ENCODE peak calls at places on chromosomes 5 and 9, in five cellular contexts. O is glutamatergic neuron, V is gastrocnemius medialis, C is WTC11, R is neural crest cell. I is an unnamed sample.

GRCh38 chr5:83714780-83715179 is 5.9 kb downstream of the HAPLN1 start:
- DNase-seq in O (no peak), V (no peak), C (peak), R (no peak), I (no peak)

GRCh38 chr5:112918679-112919078 is 3.3 kb downstream of the REEP5 start:
- DNase-seq in C (no peak), O (no peak), V (no peak), R (no peak), I (no peak)

GRCh38 chr5:113434889-113435288 is at the start of gene TSSK1B:
- DNase-seq in V (no peak), R (no peak), O (no peak), C (no peak), I (no peak)

GRCh38 chr9:95003694-95004451 is 277.4 kb downstream of the AOPEP start:
- DNase-seq in C (peak), V (no peak), R (no peak), O (peak), I (peak)

GRCh38 chr9:19028835-19029451 is 4.1 kb downstream of the SAXO1 start:
- DNase-seq in R (peak), V (no peak), O (peak), C (no peak), I (peak)

GRCh38 chr5:172185096-172185461 is 2.9 kb downstream of the STK10 start:
- DNase-seq in O (no peak), V (no peak), R (no peak), C (no peak), I (peak)

GRCh38 chr5:67815455-67816391 is 399.8 kb upstream of the PIK3R1 start:
- DNase-seq in O (no peak), C (no peak), R (no peak), V (peak), I (no peak)

GRCh38 chr5:127013407-127013806 is 17.0 kb downstream of the MARCHF3 start:
- DNase-seq in R (no peak), V (no peak), O (no peak), C (no peak), I (no peak)

GRCh38 chr5:1445313-1445894 is at the start of gene SLC6A3:
- DNase-seq in O (peak), C (peak), R (peak), V (no peak), I (peak)

GRCh38 chr5:113776832-113777525 is 263.5 kb downstream of the YTHDC2 start:
- DNase-seq in V (no peak), O (no peak), R (no peak), C (no peak), I (no peak)

GRCh38 chr5:180389252-180390101 is 36.3 kb upstream of the GFPT2 start:
- DNase-seq in O (no peak), R (no peak), V (peak), C (no peak), I (no peak)

GRCh38 chr5:20958641-20959040 is 970.6 kb upstream of the CDH18 start:
- DNase-seq in R (no peak), V (no peak), O (no peak), C (no peak), I (no peak)

GRCh38 chr9:89601856-89602562 is 2.8 kb upstream of the GADD45G start:
- DNase-seq in O (no peak), V (no peak), R (no peak), C (no peak), I (no peak)

GRCh38 chr5:113678924-113679575 is 165.6 kb downstream of the YTHDC2 start:
- DNase-seq in R (peak), O (no peak), V (no peak), C (peak), I (peak)

GRCh38 chr9:120920495-120921178 is 6.0 kb downstream of the TRAF1 start:
- DNase-seq in O (no peak), V (no peak), C (no peak), R (no peak), I (no peak)

GRCh38 chr9:90065851-90066250 is 461.0 kb downstream of the GADD45G start:
- DNase-seq in C (no peak), V (no peak), O (no peak), R (no peak), I (no peak)

GRCh38 chr5:132410451-132411381 is 41.2 kb downstream of the SLC22A5 start:
- DNase-seq in V (peak), O (peak), C (peak), R (peak), I (peak)

GRCh38 chr5:1118738-1119137 is 6.9 kb upstream of the SLC12A7 start:
- DNase-seq in R (no peak), V (no peak), C (no peak), O (no peak), I (peak)

GRCh38 chr9:109440797-109441287 is 57.3 kb downstream of the PTPN3 start:
- DNase-seq in R (peak), C (peak), V (no peak), O (peak), I (peak)

GRCh38 chr5:19886123-19886921 is 101.7 kb downstream of the CDH18 start:
- DNase-seq in C (no peak), R (no peak), O (no peak), V (no peak), I (no peak)

GRCh38 chr5:147685991-147686390 is 96.5 kb downstream of the JAKMIP2 start:
- DNase-seq in C (no peak), O (no peak), V (no peak), R (no peak), I (no peak)

GRCh38 chr5:113177225-113177624 is 200.6 kb downstream of the DCP2 start:
- DNase-seq in O (no peak), R (no peak), V (no peak), C (no peak), I (no peak)

GRCh38 chr9:135009051-135009560 is 78.4 kb upstream of the OLFM1 start:
- DNase-seq in R (no peak), C (no peak), O (no peak), V (no peak), I (no peak)

GRCh38 chr5:103744159-103744558 is 181.6 kb upstream of the NUDT12 start:
- DNase-seq in R (no peak), C (no peak), V (no peak), O (no peak), I (no peak)

GRCh38 chr5:149735066-149735465 is 5.0 kb downstream of the PPARGC1B start:
- DNase-seq in C (no peak), V (peak), R (no peak), O (no peak), I (no peak)

GRCh38 chr5:13640270-13640669 is 304.2 kb downstream of the DNAH5 start:
- DNase-seq in O (no peak), C (no peak), V (no peak), R (no peak), I (no peak)

GRCh38 chr5:159441441-159441840 is 111.2 kb upstream of the IL12B start:
- DNase-seq in O (peak), C (peak), R (peak), V (no peak), I (no peak)
- TF ChIP-seq CTCF in O (peak), C (peak), R (peak), V (no peak), I (no peak)

GRCh38 chr9:8958358-8958757 is 1158.8 kb upstream of the DMAC1 start:
- DNase-seq in O (no peak), V (no peak), C (no peak), R (no peak), I (no peak)

GRCh38 chr9:8961186-8961666 is 1161.6 kb upstream of the DMAC1 start:
- DNase-seq in O (no peak), C (no peak), V (peak), R (no peak), I (no peak)

GRCh38 chr9:8960254-8960653 is 1160.7 kb upstream of the DMAC1 start:
- DNase-seq in O (no peak), C (no peak), V (no peak), R (no peak), I (no peak)

GRCh38 chr9:8955315-8955714 is 1155.7 kb upstream of the DMAC1 start:
- DNase-seq in C (no peak), R (no peak), V (no peak), O (no peak), I (no peak)
- TF ChIP-seq CTCF in C (no peak), R (no peak), V (no peak), O (no peak), I (no peak)

GRCh38 chr9:128457207-128457606 is 1.4 kb downstream of the ODF2 start:
- DNase-seq in R (peak), V (no peak), C (peak), O (no peak), I (no peak)

GRCh38 chr9:128454991-128455390 is 815 bp upstream of the ODF2 start:
- DNase-seq in V (no peak), O (no peak), C (no peak), R (no peak), I (no peak)

GRCh38 chr9:128459011-128459410 is 3.2 kb downstream of the ODF2 start:
- DNase-seq in C (no peak), V (no peak), O (no peak), R (no peak), I (no peak)

GRCh38 chr9:128455849-128456612 is at the start of gene ODF2:
- DNase-seq in C (peak), V (peak), O (peak), R (peak), I (peak)

DNA sequence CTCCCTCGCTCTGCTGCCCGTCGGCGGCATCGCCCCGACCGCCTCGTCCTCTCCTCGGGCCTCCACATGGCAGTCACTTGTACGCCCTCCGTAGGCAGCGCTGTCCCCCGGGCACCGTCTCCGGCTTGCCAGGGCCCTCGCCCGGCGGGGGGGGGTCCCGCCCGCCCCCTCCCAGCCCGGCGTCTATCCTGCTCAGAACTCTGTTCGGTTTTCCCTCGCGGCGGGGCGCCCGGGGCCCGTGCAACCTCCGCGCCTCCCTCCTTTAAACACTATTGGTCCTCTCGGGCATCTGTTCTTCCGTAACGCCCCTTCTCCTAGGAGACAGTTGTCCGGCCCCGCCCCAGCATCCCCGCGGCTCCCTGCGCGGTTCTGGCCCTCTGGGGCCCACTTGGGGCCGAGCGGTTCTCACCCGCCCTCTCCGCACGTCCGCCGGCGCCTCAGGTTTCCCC is 831 bp downstream of the ODF2 start:
- DNase-seq in V (peak), R (peak), C (peak), O (peak), I (peak)
- TF ChIP-seq CTCF in V (no peak), R (no peak), C (no peak), O (no peak), I (no peak)

DNA sequence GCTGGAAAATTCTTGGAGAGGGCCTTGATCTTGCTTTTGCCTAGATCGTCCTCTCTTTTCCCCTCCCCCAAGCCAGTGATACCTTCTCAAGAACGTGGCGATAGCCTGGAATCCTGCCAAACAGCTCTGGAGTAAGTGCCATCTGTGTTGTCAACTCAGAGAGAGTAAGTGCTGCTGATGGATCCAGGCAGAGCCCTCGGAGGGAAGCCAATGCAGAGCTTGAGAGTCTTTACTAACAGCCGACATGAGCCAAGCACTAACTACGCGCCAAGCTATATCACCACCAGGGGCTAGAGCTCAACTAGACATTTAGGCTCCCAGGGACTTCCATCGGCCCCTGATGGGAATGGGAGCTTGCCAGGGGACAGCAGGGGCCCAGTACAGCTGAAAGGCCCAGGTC is 17.6 kb downstream of the RAPGEF1 start:
- DNase-seq in R (no peak), O (no peak), V (no peak), C (no peak), I (no peak)
- TF ChIP-seq CTCF in R (no peak), O (peak), V (no peak), C (no peak), I (no peak)

GRCh38 chr9:3977388-3977787 is 322.5 kb downstream of the GLIS3 start:
- DNase-seq in C (no peak), V (no peak), R (no peak), O (no peak), I (no peak)

GRCh38 chr9:3986060-3986459 is 313.8 kb downstream of the GLIS3 start:
- DNase-seq in C (no peak), V (no peak), R (no peak), O (no peak), I (no peak)

GRCh38 chr9:3981897-3982296 is 318.0 kb downstream of the GLIS3 start:
- DNase-seq in C (no peak), O (no peak), V (no peak), R (no peak), I (no peak)

GRCh38 chr9:3980212-3980611 is 319.7 kb downstream of the GLIS3 start:
- DNase-seq in C (no peak), R (no peak), V (no peak), O (no peak), I (no peak)

GRCh38 chr9:3980771-3981170 is 319.1 kb downstream of the GLIS3 start:
- DNase-seq in V (no peak), O (no peak), C (no peak), R (peak), I (no peak)
- TF ChIP-seq CTCF in V (no peak), O (no peak), C (no peak), R (no peak), I (no peak)

GRCh38 chr9:136626740-136627642 is 35.7 kb upstream of the EGFL7 start:
- DNase-seq in O (no peak), R (no peak), C (no peak), V (no peak), I (no peak)

GRCh38 chr9:136626066-136626725 is 36.5 kb upstream of the EGFL7 start:
- DNase-seq in V (no peak), C (no peak), O (no peak), R (no peak), I (no peak)

GRCh38 chr9:136623849-136624183 is 38.9 kb upstream of the EGFL7 start:
- DNase-seq in R (no peak), C (no peak), V (no peak), O (no peak), I (no peak)

GRCh38 chr9:136624184-136624951 is 38.3 kb upstream of the EGFL7 start:
- DNase-seq in O (no peak), R (no peak), V (no peak), C (no peak), I (no peak)

DNA sequence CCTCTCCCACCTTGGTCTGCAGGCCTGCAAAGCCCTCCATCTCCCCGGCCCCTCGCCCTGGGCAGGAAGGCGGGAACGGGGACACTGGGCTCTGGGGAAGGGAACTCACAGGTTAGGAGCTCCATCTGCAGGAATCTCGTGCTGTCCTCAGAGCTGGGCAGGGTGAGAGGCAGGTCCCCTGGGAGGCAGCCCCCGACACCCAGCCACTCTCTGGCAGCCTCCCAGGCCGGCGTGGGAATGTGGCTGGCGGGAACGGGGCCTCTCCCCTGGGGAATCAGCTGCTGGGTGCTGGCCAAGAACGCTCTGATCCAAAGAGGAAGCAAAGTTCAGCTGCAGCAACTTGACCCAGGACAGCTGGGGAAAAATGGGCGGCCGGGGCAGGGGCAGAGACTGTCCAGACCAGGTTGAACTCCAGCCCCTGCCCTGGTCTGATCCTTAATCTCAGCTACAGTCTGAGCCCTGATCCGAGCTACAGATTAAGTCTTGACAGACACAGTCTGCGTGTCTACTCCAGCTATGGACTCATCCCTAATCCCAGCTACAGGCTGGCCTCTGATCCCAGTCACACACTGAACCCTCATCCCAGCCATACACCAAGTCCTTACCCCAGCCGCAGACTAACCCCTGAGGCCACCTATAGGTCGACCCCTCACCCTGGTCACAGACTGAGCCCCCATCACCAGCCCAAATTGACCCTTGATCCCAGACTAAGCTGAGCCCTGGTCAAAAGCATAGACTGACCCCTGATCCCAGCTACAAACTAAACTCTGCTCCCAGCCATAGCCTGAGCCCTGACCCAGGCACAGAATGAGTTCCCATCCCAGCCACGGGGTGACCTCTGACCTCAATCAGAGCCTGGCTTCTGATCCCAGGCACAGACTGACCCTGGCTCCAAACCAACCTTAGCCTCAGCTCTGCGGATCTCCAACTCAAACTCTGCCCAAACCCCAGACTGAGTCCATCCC is 37.3 kb upstream of the EGFL7 start:
- DNase-seq in C (no peak), O (no peak), V (peak), R (no peak), I (no peak)
- TF ChIP-seq CTCF in C (no peak), O (no peak), V (no peak), R (peak), I (no peak)

DNA sequence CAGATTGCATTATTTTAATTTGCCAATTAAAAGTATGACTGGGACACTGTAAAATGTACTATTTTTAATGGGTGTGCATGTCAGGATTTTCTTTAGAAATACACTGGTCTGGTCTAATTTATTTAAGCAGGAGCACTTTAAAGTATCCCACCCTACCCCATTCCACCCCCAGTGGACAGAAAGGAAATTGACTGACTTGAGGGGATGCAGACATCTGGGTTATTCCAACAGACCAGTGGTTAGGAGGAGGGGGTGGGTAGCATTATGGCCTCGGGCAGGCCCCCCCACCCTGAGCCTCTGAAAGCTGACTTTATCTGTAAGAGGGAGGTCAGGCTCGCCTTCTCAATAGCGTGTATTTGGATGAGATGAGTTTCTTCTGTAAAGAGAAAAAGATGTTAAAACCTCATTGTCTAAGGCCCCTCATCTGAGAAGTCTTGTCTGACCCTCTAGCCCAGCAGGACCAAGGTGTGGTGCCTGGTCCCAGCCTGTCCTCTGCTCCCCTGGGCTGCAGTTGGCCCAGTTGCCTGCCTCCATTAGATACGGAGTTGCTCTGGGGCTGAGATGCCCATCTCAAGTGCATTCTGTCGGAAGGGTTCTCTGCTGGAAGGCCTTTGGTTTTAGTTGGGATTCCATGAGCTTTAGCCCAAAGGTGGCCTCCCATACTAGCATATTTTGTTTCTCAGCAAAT is 4.4 kb downstream of the HNRNPAB start:
- DNase-seq in O (no peak), C (peak), V (no peak), R (no peak), I (no peak)
- TF ChIP-seq CTCF in O (peak), C (no peak), V (no peak), R (peak), I (peak)

GRCh38 chr5:151115272-151115905 is 34.6 kb upstream of the TNIP1 start:
- DNase-seq in R (peak), V (peak), O (peak), C (peak), I (peak)
- TF ChIP-seq CTCF in R (peak), V (peak), O (peak), C (peak), I (peak)

DNA sequence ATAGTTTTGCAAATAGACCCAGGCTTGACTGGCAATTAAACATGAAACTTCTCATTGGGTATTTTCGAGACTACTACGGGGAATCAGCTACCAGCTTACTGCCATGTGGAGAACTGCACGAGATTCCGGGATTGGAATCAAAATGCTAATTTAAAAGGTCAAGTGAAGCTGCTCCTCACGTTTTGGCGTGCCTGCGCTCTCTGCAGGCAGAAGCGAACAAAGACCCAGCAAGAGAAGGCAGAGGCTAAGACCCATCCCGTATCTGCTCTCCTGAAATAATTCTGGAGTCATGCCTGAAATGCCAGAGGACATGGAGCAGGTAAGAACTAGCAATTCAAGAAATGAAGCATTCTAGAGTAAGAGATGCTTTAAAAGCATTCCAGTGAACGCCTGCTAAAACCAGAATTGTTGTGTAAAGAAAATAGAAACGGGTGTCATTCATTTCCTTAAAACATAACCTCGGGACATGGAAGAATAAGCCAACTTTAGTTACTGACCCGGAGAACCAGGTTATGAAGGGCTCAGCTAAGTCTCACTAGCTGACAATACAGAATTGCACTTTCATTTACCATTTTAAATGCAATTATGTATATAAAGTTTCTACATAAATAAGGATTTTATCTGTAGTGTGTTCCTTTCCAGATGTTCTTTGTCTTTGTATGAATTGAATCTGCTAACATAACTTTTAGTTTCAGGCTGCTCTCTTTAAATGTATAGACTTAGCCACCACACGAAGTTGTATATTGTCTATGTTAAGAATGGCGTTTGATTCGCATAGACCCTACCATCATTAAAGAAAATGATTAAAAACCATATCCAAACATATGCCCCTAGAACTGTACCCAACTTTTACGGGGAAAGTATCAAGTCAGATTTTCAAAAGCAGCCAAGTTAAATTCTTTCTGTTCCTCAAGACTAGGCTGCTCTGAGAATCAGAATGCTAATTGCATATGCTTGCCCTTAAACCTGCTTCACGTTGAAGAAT is 2.0 kb upstream of the MAT2B start:
- DNase-seq in V (peak), R (peak), O (peak), C (peak), I (peak)
- TF ChIP-seq CTCF in V (no peak), R (no peak), O (no peak), C (no peak), I (peak)

I was measured in activated CD8-positive, alpha-beta T cell treated with anti-CD3 and anti-CD28 coated beads for 36 hours.